ENCODE peak calls at places on chromosomes 1 and 21, in eight cellular contexts. One of them, this sample, is unnamed.

GRCh38 chr1:156429308-156430060 is 60.5 kb downstream of the RHBG start:
- DNase-seq in AG08396: no peak
- DNase-seq in neural progenitor cell: peak; percentile 50
- DNase-seq in Kasumi-1: no peak
- DNase-seq in pancreas: no peak
- DNase-seq in cerebellum: peak; percentile 74
- DNase-seq in AG04449: no peak
- DNase-seq in DND-41: no peak
- DNase-seq in this sample: no peak

GRCh38 chr21:45019887-45020537 is 54.4 kb upstream of the ADARB1 start:
- DNase-seq in AG08396: no peak
- DNase-seq in neural progenitor cell: no peak
- DNase-seq in Kasumi-1: no peak
- DNase-seq in pancreas: peak; percentile 47
- DNase-seq in cerebellum: no peak
- DNase-seq in AG04449: no peak
- DNase-seq in DND-41: no peak
- DNase-seq in this sample: no peak

GRCh38 chr1:110283677-110284076 is 55.5 kb upstream of the RBM15 start:
- DNase-seq in AG08396: no peak
- DNase-seq in neural progenitor cell: no peak
- DNase-seq in Kasumi-1: no peak
- DNase-seq in pancreas: no peak
- DNase-seq in cerebellum: no peak
- DNase-seq in AG04449: no peak
- DNase-seq in DND-41: no peak
- DNase-seq in this sample: no peak

GRCh38 chr1:154661110-154661509 is 53.1 kb upstream of the ADAR start:
- DNase-seq in AG08396: no peak
- DNase-seq in neural progenitor cell: no peak
- DNase-seq in Kasumi-1: no peak
- DNase-seq in pancreas: no peak
- DNase-seq in cerebellum: no peak
- DNase-seq in AG04449: no peak
- DNase-seq in DND-41: no peak
- DNase-seq in this sample: no peak

GRCh38 chr1:205791568-205792180 is 16.4 kb upstream of the RAB29 start:
- DNase-seq in AG08396: peak; percentile 77
- DNase-seq in neural progenitor cell: peak; percentile 89
- DNase-seq in Kasumi-1: peak; percentile 72
- DNase-seq in pancreas: no peak
- DNase-seq in cerebellum: peak; percentile 67
- DNase-seq in AG04449: no peak
- DNase-seq in DND-41: peak; percentile 64
- DNase-seq in this sample: peak; percentile 64

GRCh38 chr1:215583185-215583692 is 16.1 kb downstream of the KCTD3 start:
- DNase-seq in AG08396: no peak
- DNase-seq in neural progenitor cell: no peak
- DNase-seq in Kasumi-1: no peak
- DNase-seq in pancreas: no peak
- DNase-seq in cerebellum: no peak
- DNase-seq in AG04449: no peak
- DNase-seq in DND-41: no peak
- DNase-seq in this sample: no peak

GRCh38 chr1:11838349-11839272 is 9.0 kb downstream of the NPPA start:
- DNase-seq in AG08396: peak; percentile 91
- DNase-seq in neural progenitor cell: peak; percentile 73
- DNase-seq in Kasumi-1: peak; percentile 64
- DNase-seq in pancreas: peak; percentile 89
- DNase-seq in cerebellum: peak; percentile 87
- DNase-seq in AG04449: no peak
- DNase-seq in DND-41: peak; percentile 78
- DNase-seq in this sample: peak; percentile 70

GRCh38 chr1:19730793-19731192 is 66.1 kb downstream of the HTR6 start:
- DNase-seq in AG08396: no peak
- DNase-seq in neural progenitor cell: peak; percentile 77
- DNase-seq in Kasumi-1: no peak
- DNase-seq in pancreas: no peak
- DNase-seq in cerebellum: no peak
- DNase-seq in AG04449: no peak
- DNase-seq in DND-41: no peak
- DNase-seq in this sample: no peak

GRCh38 chr1:12434174-12434573 is 183.8 kb downstream of the DHRS3 start:
- DNase-seq in AG08396: no peak
- DNase-seq in neural progenitor cell: no peak
- DNase-seq in Kasumi-1: peak; percentile 62
- DNase-seq in pancreas: no peak
- DNase-seq in cerebellum: no peak
- DNase-seq in AG04449: no peak
- DNase-seq in DND-41: peak; percentile 81
- DNase-seq in this sample: peak; percentile 53

GRCh38 chr21:37827878-37828277 is 88.4 kb downstream of the KCNJ6 start:
- DNase-seq in AG08396: no peak
- DNase-seq in neural progenitor cell: no peak
- DNase-seq in Kasumi-1: no peak
- DNase-seq in pancreas: no peak
- DNase-seq in cerebellum: no peak
- DNase-seq in AG04449: no peak
- DNase-seq in DND-41: no peak
- DNase-seq in this sample: no peak

GRCh38 chr1:93607814-93608187 is 73.8 kb downstream of the BCAR3 start:
- DNase-seq in AG08396: no peak
- DNase-seq in neural progenitor cell: no peak
- DNase-seq in Kasumi-1: no peak
- DNase-seq in pancreas: no peak
- DNase-seq in cerebellum: no peak
- DNase-seq in AG04449: no peak
- DNase-seq in DND-41: no peak
- DNase-seq in this sample: no peak

GRCh38 chr1:236159704-236160539 is 17.6 kb downstream of the GPR137B start:
- DNase-seq in AG08396: no peak
- DNase-seq in neural progenitor cell: no peak
- DNase-seq in Kasumi-1: no peak
- DNase-seq in pancreas: no peak
- DNase-seq in cerebellum: no peak
- DNase-seq in AG04449: no peak
- DNase-seq in DND-41: no peak
- DNase-seq in this sample: no peak